ENCODE peak calls at places on chromosomes 16 and 17, in seven cellular contexts. K, J, E, F, L, D and X are unnamed samples.

GRCh38 chr17:40315678-40316570 is 6.9 kb downstream of the RARA start:
- DNase-seq in D (no peak), J (no peak), L (no peak), F (peak; percentile 64), K (peak; percentile 7), E (no peak), X (no peak)

GRCh38 chr16:19844945-19845641 is 39.6 kb downstream of the GPRC5B start:
- DNase-seq in F (no peak), L (no peak), K (no peak), D (peak; percentile 86), E (peak; percentile 30), J (no peak), X (no peak)

GRCh38 chr17:14950216-14950615 is 314.9 kb downstream of the PMP22 start:
- DNase-seq in E (no peak), L (no peak), D (peak; percentile 25), K (no peak), F (no peak), J (no peak), X (no peak)

GRCh38 chr16:22969567-22969966 is 155.6 kb downstream of the HS3ST2 start:
- DNase-seq in F (no peak), J (peak; percentile 75), E (no peak), D (no peak), L (no peak), K (no peak), X (no peak)

GRCh38 chr17:32502710-32503109 is 15.9 kb downstream of the CDK5R1 start:
- DNase-seq in J (no peak), F (no peak), E (no peak), D (no peak), K (no peak), L (no peak), X (no peak)

GRCh38 chr17:79960788-79961522 is 74.7 kb downstream of the TBC1D16 start:
- DNase-seq in K (no peak), F (no peak), D (no peak), L (no peak), J (peak; percentile 70), E (peak; percentile 2), X (no peak)

GRCh38 chr16:1105888-1106620 is 10.0 kb upstream of the C1QTNF8 start:
- DNase-seq in D (peak; percentile 33), L (peak; percentile 73), F (peak; percentile 86), K (peak; percentile 47), E (peak; percentile 78), J (peak; percentile 4), X (peak; percentile 89)

GRCh38 chr17:44409309-44410028 is 20.0 kb upstream of the ITGA2B start:
- DNase-seq in K (no peak), F (no peak), L (no peak), D (no peak), E (no peak), J (no peak), X (no peak)

GRCh38 chr17:82228278-82228841 is 482 bp upstream of the SLC16A3 start:
- DNase-seq in J (no peak), E (no peak), K (peak; percentile 60), F (peak; percentile 80), D (no peak), L (no peak), X (no peak)

GRCh38 chr16:3148256-3149192 is 13.7 kb downstream of the ZNF213 start:
- DNase-seq in D (no peak), J (no peak), L (no peak), E (no peak), F (no peak), K (no peak), X (no peak)

GRCh38 chr17:11389583-11389982 is 148.6 kb downstream of the SHISA6 start:
- DNase-seq in J (no peak), E (no peak), F (no peak), D (no peak), K (no peak), L (no peak), X (no peak)

GRCh38 chr16:76345093-76345735 is 68.0 kb downstream of the CNTNAP4 start:
- DNase-seq in J (no peak), E (no peak), L (no peak), K (peak; percentile 43), F (no peak), D (peak; percentile 97), X (peak; percentile 19)

GRCh38 chr17:78532922-78533640 is 44.1 kb downstream of the DNAH17 start:
- DNase-seq in F (no peak), D (peak; percentile 92), K (no peak), E (no peak), L (no peak), J (peak; percentile 94), X (no peak)

GRCh38 chr17:40312131-40312731 is 3.3 kb downstream of the RARA start:
- DNase-seq in F (peak; percentile 68), J (no peak), L (no peak), D (no peak), K (peak; percentile 72), E (no peak), X (no peak)

GRCh38 chr16:88335150-88335685 is 47.5 kb upstream of the ZNF469 start:
- DNase-seq in F (no peak), E (no peak), D (no peak), J (no peak), K (no peak), L (no peak), X (no peak)

GRCh38 chr17:72378414-72379395 is 257.9 kb downstream of the SOX9 start:
- DNase-seq in L (no peak), D (no peak), J (no peak), K (no peak), F (no peak), E (no peak), X (peak; percentile 81)

GRCh38 chr16:47065766-47066688 is 77.7 kb downstream of the NETO2 start:
- DNase-seq in E (no peak), K (no peak), F (no peak), J (no peak), L (no peak), D (no peak), X (no peak)

GRCh38 chr16:78310990-78311561 is 211.6 kb downstream of the WWOX start:
- DNase-seq in J (no peak), F (no peak), K (no peak), L (no peak), D (no peak), E (no peak), X (no peak)

GRCh38 chr17:5122586-5123342 is 6.9 kb downstream of the USP6 start:
- DNase-seq in D (no peak), F (peak; percentile 68), K (no peak), E (peak; percentile 22), L (no peak), J (no peak), X (no peak)

GRCh38 chr16:12178251-12178990 is 201.9 kb downstream of the SNX29 start:
- DNase-seq in E (no peak), D (peak; percentile 72), K (peak; percentile 66), J (no peak), L (no peak), F (peak; percentile 90), X (no peak)

GRCh38 chr17:82107341-82107860 is 9.4 kb upstream of the FASN start:
- DNase-seq in F (peak; percentile 67), J (no peak), L (no peak), D (no peak), E (peak; percentile 61), K (peak; percentile 12), X (peak; percentile 39)

GRCh38 chr17:31155208-31155810 is 60.5 kb downstream of the NF1 start:
- DNase-seq in E (no peak), D (peak; percentile 14), J (no peak), K (no peak), F (no peak), L (no peak), X (no peak)

GRCh38 chr17:58312824-58313223 is 15.8 kb downstream of the TSPOAP1 start:
- DNase-seq in L (no peak), K (no peak), D (no peak), E (no peak), F (no peak), J (no peak), X (no peak)
- TF ChIP-seq CTCF in L (no peak), K (no peak), D (no peak), E (no peak), F (no peak), J (no peak), X (peak; percentile 13)

GRCh38 chr16:89422905-89423630 is 67.3 kb downstream of the ANKRD11 start:
- DNase-seq in J (peak; percentile 45), K (no peak), E (no peak), F (no peak), D (peak; percentile 80), L (no peak), X (no peak)
- H3K4me3 ChIP-seq in J (no peak overlapping the region), K (no peak overlapping the region), E (no peak overlapping the region), F (no peak overlapping the region), D (no peak overlapping the region), L (no peak overlapping the region), X (no peak overlapping the region)

DNA sequence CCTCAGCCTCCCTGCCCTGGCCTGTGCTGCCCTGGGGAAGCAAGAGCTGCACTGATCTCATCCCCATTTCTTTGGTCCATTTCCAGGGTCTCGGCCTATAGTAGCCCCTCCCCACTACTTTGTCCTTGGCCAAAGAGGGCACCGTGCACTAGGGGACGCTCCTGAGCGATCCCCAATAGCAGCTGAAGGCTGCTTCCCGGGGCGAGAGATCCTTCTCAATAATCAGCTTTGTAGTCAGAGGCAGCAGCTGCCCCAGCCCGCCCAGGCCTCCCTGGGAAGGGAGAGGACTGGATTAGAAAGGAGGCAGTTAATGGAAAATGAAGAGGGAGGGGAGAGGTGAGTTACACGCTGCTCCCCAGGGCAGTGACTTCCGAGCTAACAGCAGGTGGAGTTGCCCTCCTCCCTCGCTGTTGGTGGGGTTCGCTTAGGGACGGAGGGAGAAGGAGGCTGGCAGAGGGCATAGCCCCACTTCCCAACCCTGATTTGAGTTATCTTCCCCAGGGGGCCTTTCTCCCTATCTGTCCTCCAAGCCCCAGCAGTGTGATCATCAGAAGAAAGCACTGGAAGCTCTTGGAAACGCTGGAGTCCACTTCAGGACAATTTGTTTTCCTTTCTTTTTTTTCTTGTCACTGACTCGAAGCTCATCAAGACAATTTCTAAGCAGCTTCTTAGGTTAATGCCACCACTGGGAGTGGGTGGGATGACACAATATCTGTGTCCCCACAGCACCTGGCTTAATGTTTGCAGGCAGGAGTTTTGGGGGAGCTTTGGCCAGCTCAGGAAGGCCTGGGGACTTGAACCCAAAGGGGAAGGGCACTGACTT is 2.6 kb downstream of the MXRA7 start:
- DNase-seq in K (peak; percentile 53), F (peak; percentile 73), L (no peak), D (peak; percentile 51), E (peak; percentile 98), J (no peak), X (peak; percentile 71)
- TF ChIP-seq CTCF in K (peak; percentile 51), F (no peak), L (no peak), D (peak; percentile 54), E (peak; percentile 95), J (peak; percentile 38), X (peak; percentile 74)

DNA sequence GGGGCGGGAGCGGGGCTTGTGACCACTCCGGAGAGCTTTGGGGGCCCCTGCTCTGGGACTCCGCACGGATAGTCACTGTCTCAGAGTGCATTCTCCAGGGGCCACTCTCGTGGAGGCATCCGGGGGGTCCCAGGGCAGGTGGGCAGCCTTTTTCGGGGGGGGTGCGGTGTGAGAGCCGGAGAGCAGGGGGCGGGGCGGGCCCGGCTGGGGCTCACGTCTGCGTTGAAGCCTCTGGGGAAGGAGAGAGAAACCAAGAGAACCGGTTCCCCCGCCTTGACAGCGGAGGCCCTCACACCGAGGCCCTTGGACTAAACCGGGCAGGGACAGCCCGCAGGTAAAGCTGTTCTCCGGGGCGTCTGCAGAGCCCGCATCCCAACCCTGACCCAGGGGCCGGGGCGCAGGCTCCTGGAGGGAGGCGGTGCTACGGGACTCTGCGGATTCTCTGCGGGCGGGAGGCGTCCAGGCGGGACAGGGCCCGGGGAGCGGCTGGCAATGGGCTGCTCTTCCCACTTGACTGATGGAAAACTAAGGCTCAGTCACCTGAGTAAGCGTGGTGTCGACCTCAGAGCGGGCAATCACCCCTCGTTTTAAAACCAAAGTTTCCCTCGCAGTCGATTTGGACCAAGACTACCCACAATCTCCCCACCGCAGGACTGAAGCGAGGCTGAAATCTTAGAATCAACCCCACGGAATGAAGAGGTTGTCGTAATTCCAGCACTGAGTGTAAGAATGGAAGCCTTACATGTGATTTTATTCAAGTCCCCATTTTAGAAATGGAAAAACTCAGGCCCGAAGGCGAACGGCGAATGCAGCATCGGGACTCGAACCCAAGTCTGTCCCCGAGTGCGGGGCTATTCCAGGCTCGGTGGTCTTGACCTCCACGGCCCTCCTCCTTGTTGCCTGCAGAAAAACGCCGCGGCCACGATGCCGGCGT is 49.6 kb upstream of the AMZ2 start:
- DNase-seq in F (no peak), K (no peak), J (peak; percentile 21), L (no peak), E (no peak), D (no peak), X (no peak)
- H3K4me3 ChIP-seq in F (peak overlapping the region; percentile 40), K (peak overlapping the region; percentile 68), J (no peak overlapping the region), L (no peak overlapping the region), E (no peak overlapping the region), D (no peak overlapping the region), X (no peak overlapping the region)